ENCODE peak calls at places on chromosomes 1 and 21, in nine cellular contexts. H is IMR-90, M is esophagus squamous epithelium, F is pancreas, R is astrocyte, W is tibial nerve, G is tibial artery, N is AG04450, T is fibroblast of lung. B is an unnamed sample.

GRCh38 chr1:224358288-224358687 is 1.6 kb downstream of the CNIH4 start:
- DNase-seq in R (no peak), T (no peak), H (no peak), G (no peak), F (no peak), W (no peak), M (no peak), N (no peak), B (no peak)

GRCh38 chr1:158087320-158087927 is 93.3 kb upstream of the CD1D start:
- DNase-seq in W (peak; percentile 34), N (peak; percentile 57), T (peak; percentile 81), G (no peak), F (peak; percentile 13), M (no peak), H (peak; percentile 77), R (peak; percentile 47), B (no peak)

GRCh38 chr1:47680815-47681475 is 243.1 kb downstream of the FOXD2 start:
- DNase-seq in M (no peak), G (no peak), T (no peak), F (no peak), H (no peak), N (no peak), R (no peak), W (no peak), B (no peak)

GRCh38 chr1:119968068-119968492 is 71.8 kb upstream of the ADAM30 start:
- DNase-seq in T (peak; percentile 39), M (no peak), F (peak; percentile 32), H (peak; percentile 52), W (peak; percentile 27), N (no peak), R (no peak), G (peak; percentile 68), B (peak; percentile 57)

GRCh38 chr1:226945106-226945857 is 5.2 kb downstream of the COQ8A start:
- DNase-seq in H (no peak), G (peak; percentile 48), T (no peak), M (no peak), R (no peak), F (peak; percentile 95), W (no peak), N (no peak), B (peak; percentile 83)

GRCh38 chr1:218426343-218426657 is 81.2 kb downstream of the TGFB2 start:
- DNase-seq in M (no peak), H (peak; percentile 43), G (no peak), T (peak; percentile 64), R (peak; percentile 56), W (peak; percentile 55), N (no peak), F (peak; percentile 30), B (no peak)

GRCh38 chr1:172719694-172720138 is 60.8 kb downstream of the FASLG start:
- DNase-seq in G (no peak), M (no peak), F (no peak), H (peak; percentile 57), T (peak; percentile 72), R (peak; percentile 29), W (no peak), N (no peak), B (no peak)

GRCh38 chr1:113109908-113110554 is 37.0 kb downstream of the LRIG2 start:
- DNase-seq in T (peak; percentile 94), F (no peak), G (no peak), W (no peak), M (no peak), R (peak; percentile 97), N (peak; percentile 78), H (peak; percentile 98), B (peak; percentile 19)

GRCh38 chr1:198423701-198424100 is 116.8 kb downstream of the ATP6V1G3 start:
- DNase-seq in G (no peak), M (no peak), N (no peak), W (no peak), H (no peak), R (no peak), T (no peak), F (no peak), B (no peak)

GRCh38 chr1:93061895-93062792 is 16.9 kb upstream of the MTF2 start:
- DNase-seq in T (peak; percentile 51), G (no peak), W (no peak), R (peak; percentile 18), N (no peak), F (no peak), M (no peak), H (peak; percentile 36), B (no peak)

GRCh38 chr1:17883136-17883535 is 128.0 kb downstream of the ACTL8 start:
- DNase-seq in F (no peak), T (no peak), G (peak; percentile 54), W (no peak), M (no peak), H (no peak), R (no peak), N (no peak), B (no peak)

GRCh38 chr1:61853545-61853944 is 111.3 kb downstream of the PATJ start:
- DNase-seq in W (no peak), G (no peak), N (no peak), T (peak; percentile 54), M (no peak), R (no peak), F (no peak), H (peak; percentile 22), B (no peak)

GRCh38 chr1:2982615-2983318 is 38.5 kb upstream of the ACTRT2 start:
- DNase-seq in H (no peak), R (no peak), G (peak; percentile 78), M (no peak), T (no peak), N (no peak), F (no peak), W (no peak), B (no peak)

GRCh38 chr21:36260030-36260787 is 59.8 kb upstream of the MORC3 start:
- DNase-seq in G (no peak), H (peak; percentile 73), F (peak; percentile 40), N (peak; percentile 36), T (peak; percentile 85), R (peak; percentile 65), M (no peak), W (no peak), B (no peak)

GRCh38 chr1:28428012-28428411 is 58.5 kb downstream of the PHACTR4 start:
- DNase-seq in F (no peak), T (no peak), R (no peak), G (no peak), M (no peak), W (no peak), H (no peak), N (no peak), B (no peak)

GRCh38 chr1:168772428-168772827 is 43.4 kb upstream of the DPT start:
- DNase-seq in G (no peak), M (no peak), W (no peak), H (no peak), F (no peak), T (peak; percentile 25), R (no peak), N (no peak), B (no peak)

DNA sequence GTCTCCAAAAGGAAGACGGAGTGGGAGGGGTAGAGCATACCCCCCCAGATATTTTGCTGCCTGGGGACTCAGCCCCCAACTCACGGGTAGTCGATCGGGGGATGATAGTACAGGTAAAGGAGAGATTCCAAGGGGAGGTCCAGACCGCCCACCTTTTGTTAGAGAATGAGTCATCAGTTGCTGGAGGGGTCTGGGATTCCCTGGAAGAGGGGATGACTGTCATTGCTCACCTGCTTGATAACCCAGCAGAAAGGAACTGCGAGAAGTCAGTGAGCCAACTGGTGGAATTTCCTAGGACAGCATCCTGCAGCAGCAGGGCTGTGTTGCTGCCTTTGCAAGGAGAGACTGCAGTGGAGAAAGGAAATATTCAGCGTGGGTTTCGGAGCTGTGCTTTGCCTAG is 64.4 kb downstream of the MACF1 start:
- DNase-seq in N (no peak), W (no peak), R (no peak), H (peak; percentile 13), F (no peak), G (no peak), M (no peak), T (no peak), B (no peak)
- H3K27ac ChIP-seq in N (peak overlapping the region; percentile 57), W (peak overlapping the region; percentile 47), R (peak overlapping the region; percentile 49), H (peak overlapping the region; percentile 42), F (no peak overlapping the region), G (peak overlapping the region; percentile 75), M (peak overlapping the region; percentile 70), T (peak overlapping the region; percentile 78), B (peak overlapping the region; percentile 31)

DNA sequence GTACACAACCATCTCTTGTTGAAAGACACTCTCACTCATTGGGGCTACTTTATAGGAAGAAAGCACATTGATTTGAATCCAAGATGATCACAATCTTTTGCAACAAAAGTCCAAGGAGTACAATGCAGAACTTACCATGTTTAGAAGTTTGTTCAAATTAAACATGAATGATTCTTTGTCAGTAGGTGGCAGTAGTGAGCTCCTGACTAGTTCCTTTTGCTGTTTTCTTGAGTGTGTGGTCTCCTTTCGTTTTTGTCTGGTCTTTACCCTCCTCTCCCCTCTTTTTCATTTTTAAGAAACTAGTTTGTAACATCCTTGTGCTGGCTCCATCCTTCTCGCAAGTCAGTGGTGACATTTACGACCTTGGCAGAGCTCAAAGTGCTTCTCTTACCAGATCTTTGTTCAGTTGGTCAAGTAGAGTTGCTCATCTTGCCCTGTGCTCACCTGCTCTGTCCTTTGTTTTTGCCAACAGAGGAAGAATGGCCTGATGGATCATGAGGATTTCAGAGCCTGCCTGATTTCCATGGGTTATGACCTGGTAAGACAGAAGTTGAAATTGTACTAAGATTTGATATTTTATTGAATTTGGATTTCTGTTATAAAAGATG is 35.7 kb upstream of the MTR start:
- DNase-seq in N (peak; percentile 8), M (no peak), G (no peak), W (no peak), T (peak; percentile 63), F (no peak), H (peak; percentile 42), R (peak; percentile 17), B (no peak)
- TF ChIP-seq CTCF in N (peak; percentile 77), M (peak; percentile 24), G (peak; percentile 66), W (peak; percentile 56), T (peak; percentile 48), F (peak; percentile 34), H (peak; percentile 60), R (peak; percentile 69), B (peak; percentile 56)

DNA sequence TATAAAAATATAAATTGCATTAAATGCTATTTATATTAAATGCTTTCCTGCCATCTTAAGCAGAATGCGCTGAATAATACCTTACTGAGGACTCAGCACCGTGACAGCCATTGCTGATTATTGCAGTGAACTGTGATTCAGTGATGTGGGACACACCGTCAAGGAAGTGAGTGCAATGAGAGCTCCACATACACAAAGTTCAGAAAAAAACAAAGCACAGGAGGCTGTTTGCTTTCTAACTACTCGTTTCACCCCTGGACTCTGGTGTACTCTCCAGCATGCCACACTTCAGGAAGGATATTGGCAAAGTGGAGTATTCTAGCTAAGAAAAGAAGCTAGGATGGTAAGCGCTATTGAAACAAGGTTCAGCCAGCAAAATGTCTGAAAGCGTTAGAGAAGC is 57.4 kb upstream of the CXADR start:
- DNase-seq in N (no peak), H (no peak), M (no peak), T (no peak), F (no peak), R (no peak), G (no peak), W (no peak), B (no peak)
- H3K27ac ChIP-seq in N (no peak overlapping the region), H (no peak overlapping the region), M (no peak overlapping the region), T (no peak overlapping the region), F (no peak overlapping the region), R (no peak overlapping the region), G (no peak overlapping the region), W (no peak overlapping the region), B (no peak overlapping the region)

DNA sequence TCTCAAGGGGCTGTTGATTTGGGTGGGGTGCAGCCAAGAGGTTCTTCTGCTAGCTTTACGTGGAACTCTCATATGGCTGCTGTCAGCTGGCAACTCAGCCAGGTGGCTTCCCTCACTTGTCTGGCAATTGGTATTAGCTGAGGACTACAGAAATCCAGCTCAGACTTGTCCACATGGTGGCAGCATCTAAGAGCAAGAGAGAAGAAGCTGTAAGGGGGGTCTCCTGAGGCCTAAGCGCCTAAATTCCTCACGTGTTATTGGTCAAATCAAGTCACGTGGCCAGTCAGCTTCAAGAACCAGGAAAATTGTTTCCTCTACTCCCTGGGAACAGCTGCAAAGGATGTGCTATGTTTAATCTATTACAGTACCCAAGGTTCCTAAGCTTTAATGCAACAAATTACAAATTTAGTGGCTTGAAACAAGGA is 4.2 kb upstream of the DYRK3 start:
- DNase-seq in R (peak; percentile 74), F (peak; percentile 52), N (peak; percentile 90), M (peak; percentile 11), H (peak; percentile 93), W (no peak), T (peak; percentile 96), G (no peak), B (peak; percentile 36)
- TF ChIP-seq CTCF in R (peak; percentile 53), F (no peak), N (peak; percentile 72), M (peak; percentile 37), H (peak; percentile 74), W (no peak), T (peak; percentile 61), G (peak; percentile 26), B (peak; percentile 50)